ENCODE peak calls at places on chromosomes 5 and 9, in four cellular contexts. B, Z, F and E are unnamed samples.

GRCh38 chr5:148406406-148406805 is 22.6 kb downstream of the FBXO38 start:
- DNase-seq in B (no peak), Z (no peak), F (no peak), E (no peak)

GRCh38 chr5:171990713-171991015 is 15.8 kb downstream of the FBXW11 start:
- DNase-seq in B (no peak), F (no peak), Z (no peak), E (no peak)

GRCh38 chr9:136170291-136170901 is 34.5 kb downstream of the LHX3 start:
- DNase-seq in Z (peak; percentile 10), B (no peak), F (no peak), E (peak; percentile 5)

GRCh38 chr9:137006116-137007003 is 10.0 kb upstream of the CLIC3 start:
- DNase-seq in F (no peak), B (no peak), Z (peak; percentile 43), E (no peak)

GRCh38 chr5:53087596-53087995 is 22.0 kb downstream of the MOCS2 start:
- DNase-seq in F (no peak), Z (no peak), B (no peak), E (no peak)

GRCh38 chr9:28868224-28868623 is 1294.9 kb upstream of the C9orf72 start:
- DNase-seq in Z (no peak), F (no peak), B (no peak), E (no peak)

GRCh38 chr9:129182625-129183494 is 4.8 kb upstream of the IER5L start:
- DNase-seq in Z (no peak), F (no peak), B (no peak), E (peak; percentile 62)

GRCh38 chr5:123795688-123796087 is 283.7 kb downstream of the CSNK1G3 start:
- DNase-seq in Z (no peak), B (no peak), F (no peak), E (peak; percentile 77)

GRCh38 chr5:87755378-87755777 is 342.6 kb upstream of the CCNH start:
- DNase-seq in Z (no peak), B (no peak), F (no peak), E (no peak)

GRCh38 chr9:100478192-100478591 is 5.2 kb downstream of the TMEFF1 start:
- DNase-seq in B (no peak), F (no peak), Z (no peak), E (no peak)

GRCh38 chr9:76027426-76027825 is 137.0 kb downstream of the PCSK5 start:
- DNase-seq in Z (peak; percentile 6), B (no peak), F (no peak), E (no peak)

GRCh38 chr9:137286980-137287383 is 9.5 kb downstream of the TOR4A start:
- DNase-seq in F (no peak), Z (peak; percentile 77), B (no peak), E (peak; percentile 74)

GRCh38 chr5:57174128-57174849 is 430 bp downstream of the GPBP1 start:
- DNase-seq in F (no peak), Z (peak; percentile 22), B (no peak), E (peak; percentile 57)

GRCh38 chr9:79764377-79764776 is 192.6 kb downstream of the TLE4 start:
- DNase-seq in Z (peak; percentile 64), B (no peak), F (no peak), E (peak; percentile 92)

GRCh38 chr9:121581775-121582600 is 69.4 kb upstream of the DAB2IP start:
- DNase-seq in F (no peak), Z (no peak), B (no peak), E (no peak)

GRCh38 chr5:816176-816575 is 31.6 kb upstream of the ZDHHC11B start:
- DNase-seq in F (no peak), B (no peak), Z (no peak), E (no peak)

GRCh38 chr5:176379881-176380280 is 8.5 kb downstream of the NOP16 start:
- DNase-seq in B (no peak), F (no peak), Z (no peak), E (no peak)

GRCh38 chr9:100324594-100325200 is 28.0 kb downstream of the TEX10 start:
- DNase-seq in Z (peak; percentile 76), B (no peak), F (no peak), E (peak; percentile 49)

GRCh38 chr5:51382508-51382758 is 815 bp upstream of the ISL1 start:
- DNase-seq in F (no peak), B (no peak), Z (no peak), E (no peak)

GRCh38 chr5:114361724-114362196 is at the start of gene KCNN2:
- DNase-seq in Z (peak; percentile 47), F (peak; percentile 73), B (no peak), E (peak; percentile 75)

GRCh38 chr5:67149933-67150523 is 46.6 kb downstream of the CD180 start:
- DNase-seq in B (no peak), Z (peak; percentile 63), F (no peak), E (peak; percentile 48)

GRCh38 chr5:170542691-170543275 is 39.0 kb downstream of the KCNIP1 start:
- DNase-seq in Z (no peak), F (no peak), B (no peak), E (no peak)

GRCh38 chr5:143064207-143064606 is 294.0 kb downstream of the ARHGAP26 start:
- DNase-seq in B (no peak), Z (peak; percentile 64), F (no peak), E (peak; percentile 54)

GRCh38 chr5:71586941-71587708 is at the start of gene MCCC2:
- DNase-seq in Z (peak; percentile 95), F (peak; percentile 85), B (peak; percentile 92), E (peak; percentile 97)

GRCh38 chr9:81687521-81688261 is 1.7 kb downstream of the TLE1 start:
- DNase-seq in B (no peak), F (no peak), Z (peak; percentile 27), E (peak; percentile 56)

GRCh38 chr9:83432104-83432627 is 106.0 kb downstream of the FRMD3 start:
- DNase-seq in F (no peak), Z (peak; percentile 38), B (no peak), E (no peak)

GRCh38 chr5:168020522-168021294 is 270.7 kb upstream of the WWC1 start:
- DNase-seq in F (no peak), B (no peak), Z (peak; percentile 59), E (peak; percentile 15)